ENCODE peak calls at places on chromosomes 4 and X, in nine cellular contexts. Z is thyroid gland; O is nephron progenitor cell; N is NCI-H446; R is stimulated activated CD8-positive, alpha-beta memory T cell treated with anti-CD3 and anti-CD28 coated beads, Interleukin-2, amount 100 ng/mL, for 1 hour; G is endothelial cell; Q is NCI-H1417; D is sciatic nerve; W is cerebellum. Y is an unnamed sample.

GRCh38 chr4:80393246-80393969 is 57.9 kb downstream of the CFAP299 start:
- DNase-seq in O (no peak), G (no peak), W (no peak), R (no peak), N (no peak), Q (no peak), Z (no peak), D (no peak), Y (no peak)

GRCh38 chrX:45771114-45771513 is 570.4 kb upstream of the DIPK2B start:
- DNase-seq in D (no peak), G (no peak), Z (no peak), N (no peak), Q (peak), O (no peak), R (no peak), W (no peak), Y (no peak)

GRCh38 chr4:28225689-28226353 is 1365.2 kb downstream of the STIM2 start:
- DNase-seq in W (no peak), G (no peak), Q (peak), R (no peak), Z (no peak), N (no peak), O (no peak), D (no peak), Y (no peak)

GRCh38 chr4:125390126-125390525 is 75.4 kb downstream of the FAT4 start:
- DNase-seq in D (no peak), R (no peak), O (no peak), Z (no peak), N (no peak), G (no peak), W (no peak), Q (no peak), Y (no peak)

GRCh38 chr4:97330915-97331314 is 812.4 kb downstream of the STPG2 start:
- DNase-seq in Q (peak), R (no peak), G (no peak), O (no peak), W (no peak), Z (no peak), N (no peak), D (no peak), Y (no peak)

GRCh38 chrX:73577368-73577767 is 14.4 kb downstream of the CHIC1 start:
- DNase-seq in D (no peak), W (no peak), O (peak), N (no peak), R (no peak), Z (peak), G (no peak), Q (peak), Y (no peak)

GRCh38 chrX:115690554-115691216 is 129.7 kb downstream of the PLS3 start:
- DNase-seq in Z (peak), R (no peak), G (peak), Q (peak), W (peak), O (peak), N (no peak), D (peak), Y (no peak)

GRCh38 chr4:38155589-38156294 is 195.5 kb downstream of the PTTG2 start:
- DNase-seq in W (no peak), D (no peak), Z (no peak), Q (no peak), G (no peak), R (no peak), O (no peak), N (no peak), Y (no peak)

GRCh38 chrX:41984628-41985027 is 61.3 kb upstream of the CASK start:
- DNase-seq in N (no peak), Q (no peak), G (no peak), O (peak), D (no peak), Z (no peak), W (no peak), R (no peak), Y (no peak)